ENCODE peak calls at places on chromosomes 5 and 9, in five cellular contexts. O, M, J, S and V are unnamed samples. For H4K20me1, the result is how much of the 10 kb centered on the place peaks cover.

GRCh38 chr9:98657897-98658296 is 50.8 kb downstream of the GABBR2 start:
- DNase-seq in O (no peak), J (no peak), M (peak), S (no peak), V (peak)

GRCh38 chr5:167895899-167896659 is 395.4 kb upstream of the WWC1 start:
- DNase-seq in S (no peak), O (no peak), J (no peak), M (no peak), V (no peak)

GRCh38 chr5:87400305-87400899 is 12.3 kb downstream of the CCNH start:
- DNase-seq in J (no peak), S (no peak), M (peak), O (peak), V (peak)

GRCh38 chr9:35679091-35679490 is 5.4 kb downstream of the CA9 start:
- DNase-seq in S (no peak), J (no peak), O (no peak), M (no peak), V (no peak)

GRCh38 chr9:101388507-101388993 is 3.7 kb upstream of the BAAT start:
- DNase-seq in M (no peak), S (no peak), J (no peak), O (peak), V (no peak)

GRCh38 chr5:131635755-131636479 is 888 bp upstream of the RAPGEF6 start:
- DNase-seq in O (no peak), J (no peak), M (no peak), S (no peak), V (peak)

GRCh38 chr5:80346055-80346454 is 26.3 kb downstream of the SPZ1 start:
- DNase-seq in S (peak), M (no peak), J (no peak), O (peak), V (peak)

GRCh38 chr5:142722896-142723295 is 37.0 kb upstream of the FGF1 start:
- DNase-seq in M (no peak), S (no peak), O (no peak), J (no peak), V (no peak)

GRCh38 chr9:1708215-1708614 is 306.9 kb upstream of the SMARCA2 start:
- DNase-seq in O (no peak), J (no peak), M (no peak), S (no peak), V (no peak)

GRCh38 chr5:53114988-53115387 is 5.4 kb upstream of the MOCS2 start:
- DNase-seq in M (peak), S (no peak), O (peak), J (no peak), V (no peak)

GRCh38 chr5:121108725-121109124 is 644.6 kb downstream of the PRR16 start:
- DNase-seq in O (peak), J (no peak), M (no peak), S (peak), V (no peak)

GRCh38 chr9:134067904-134068741 is at the start of gene BRD3:
- DNase-seq in J (peak), M (peak), O (peak), S (peak), V (peak)

GRCh38 chr9:69174645-69175487 is 789 bp downstream of the TJP2 start:
- DNase-seq in J (no peak), O (peak), S (peak), M (peak), V (peak)

GRCh38 chr5:159133041-159133741 is 33.5 kb upstream of the EBF1 start:
- DNase-seq in O (peak), M (peak), S (no peak), J (no peak), V (peak)

GRCh38 chr5:59746261-59746765 is 147.2 kb downstream of the PDE4D start:
- DNase-seq in J (no peak), O (peak), S (no peak), M (peak), V (peak)

GRCh38 chr9:108780949-108781734 is 74.6 kb downstream of the ACTL7B start:
- DNase-seq in M (no peak), O (no peak), J (no peak), S (no peak), V (no peak)

GRCh38 chr5:136646915-136647314 is 281.6 kb upstream of the TRPC7 start:
- DNase-seq in J (no peak), M (no peak), O (no peak), S (no peak), V (no peak)

GRCh38 chr9:74117731-74118130 is 379.4 kb upstream of the RORB start:
- DNase-seq in M (no peak), O (no peak), J (no peak), S (no peak), V (peak)

GRCh38 chr9:96442491-96442890 is 7.5 kb upstream of the HABP4 start:
- DNase-seq in O (no peak), J (no peak), M (no peak), S (no peak), V (no peak)

GRCh38 chr5:167623354-167623753 is 668.1 kb upstream of the WWC1 start:
- DNase-seq in J (no peak), M (no peak), S (no peak), O (no peak), V (peak)

GRCh38 chr5:149611327-149611726 is 30.0 kb downstream of the ARHGEF37 start:
- DNase-seq in O (no peak), J (no peak), S (no peak), M (peak), V (peak)

GRCh38 chr5:74686962-74687751 is 2.1 kb downstream of the HEXB start:
- DNase-seq in M (peak), S (no peak), O (no peak), J (no peak), V (peak)

GRCh38 chr5:107783551-107783950 is 112.8 kb upstream of the EFNA5 start:
- DNase-seq in S (no peak), J (no peak), M (peak), O (no peak), V (peak)

GRCh38 chr9:121768416-121769015 is 117.1 kb downstream of the DAB2IP start:
- DNase-seq in M (no peak), S (no peak), J (no peak), O (no peak), V (no peak)

GRCh38 chr5:125277494-125278154 is 531.2 kb upstream of the ZNF608 start:
- DNase-seq in S (no peak), M (peak), O (peak), J (peak), V (peak)

GRCh38 chr5:101440173-101440572 is 537.1 kb upstream of the ST8SIA4 start:
- DNase-seq in J (no peak), M (no peak), S (no peak), O (no peak), V (no peak)

GRCh38 chr5:174790906-174791305 is 66.5 kb downstream of the MSX2 start:
- DNase-seq in O (no peak), J (no peak), S (no peak), M (no peak), V (no peak)

GRCh38 chr5:41856644-41857491 is 13.4 kb downstream of the OXCT1 start:
- DNase-seq in M (peak), S (peak), O (peak), J (no peak), V (peak)

GRCh38 chr5:34690898-34691297 is 34.8 kb downstream of the RAI14 start:
- DNase-seq in M (no peak), O (no peak), J (no peak), S (no peak), V (no peak)

GRCh38 chr5:65017636-65018035 is 248.9 kb downstream of the CWC27 start:
- DNase-seq in M (peak), S (no peak), O (no peak), J (no peak), V (no peak)

GRCh38 chr5:127400524-127400923 is 109.9 kb downstream of the MEGF10 start:
- DNase-seq in M (no peak), S (no peak), O (no peak), J (no peak), V (no peak)

GRCh38 chr5:173236531-173237501 is 1.8 kb upstream of the NKX2-5 start:
- DNase-seq in S (peak), J (no peak), M (no peak), O (no peak), V (no peak)

GRCh38 chr9:83240671-83241070 is 177.7 kb upstream of the RASEF start:
- DNase-seq in M (no peak), O (no peak), J (no peak), S (no peak), V (no peak)

GRCh38 chr5:55278778-55279177 is 28.7 kb downstream of the DHX29 start:
- DNase-seq in S (no peak), J (no peak), M (peak), O (peak), V (no peak)

GRCh38 chr5:99878830-99879229 is 656.3 kb upstream of the FAM174A start:
- DNase-seq in S (no peak), M (no peak), J (no peak), O (no peak), V (no peak)

DNA sequence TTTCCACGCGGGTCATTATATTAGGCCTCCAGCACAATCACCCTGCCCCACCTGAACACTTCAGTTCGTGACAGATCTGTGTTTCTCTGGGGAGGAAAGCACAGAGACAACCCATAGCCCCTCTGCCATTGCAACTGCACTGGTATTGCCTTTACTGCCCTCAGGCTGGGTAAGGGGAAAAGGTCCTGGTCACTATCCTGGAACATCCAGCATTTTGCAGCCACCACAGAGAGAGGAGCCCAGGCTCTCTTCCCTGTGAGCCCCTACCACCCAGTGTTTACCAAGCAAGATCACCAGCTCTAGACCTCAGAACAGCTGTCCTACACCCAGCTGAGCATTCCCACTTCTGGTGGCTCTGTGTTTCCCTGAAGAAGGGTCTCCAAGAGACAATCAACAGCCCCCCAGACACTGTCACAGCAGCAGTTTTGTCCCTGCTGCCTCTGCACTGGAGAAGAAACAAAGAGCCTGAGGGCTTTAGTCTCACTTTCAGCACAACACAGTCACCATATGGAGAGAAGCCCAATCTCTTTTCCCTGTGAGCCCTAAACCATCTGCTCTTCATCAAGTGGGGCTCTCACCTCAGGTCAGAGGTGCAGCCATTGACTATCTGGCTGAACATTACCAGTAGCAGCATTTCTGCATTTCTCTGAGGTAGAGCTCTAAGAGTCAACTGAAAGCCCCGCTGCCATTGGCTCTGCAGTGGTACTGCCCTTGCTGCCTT is 655.2 kb upstream of the FAM174A start:
- DNase-seq in J (no peak), O (no peak), M (no peak), S (no peak), V (no peak)
- H4K20me1 ChIP-seq in J (under half), O (under half), M (under half), S (under half), V (under half)

GRCh38 chr9:128629136-128629535 is 27.5 kb downstream of the DYNC2I2 start:
- DNase-seq in M (no peak), J (no peak), O (no peak), S (no peak), V (no peak)
- H3K9ac ChIP-seq in M (no peak), J (no peak), O (no peak), S (no peak), V (no peak)

GRCh38 chr9:128087262-128087661 is 19.2 kb downstream of the SLC25A25 start:
- DNase-seq in J (no peak), O (no peak), S (no peak), M (no peak), V (no peak)

GRCh38 chr9:128088253-128088945 is 20.4 kb downstream of the SLC25A25 start:
- DNase-seq in J (no peak), S (no peak), M (no peak), O (no peak), V (no peak)

GRCh38 chr9:128082173-128082572 is 14.1 kb downstream of the SLC25A25 start:
- DNase-seq in O (peak), M (no peak), J (no peak), S (no peak), V (peak)

GRCh38 chr9:128084746-128085145 is 16.7 kb downstream of the SLC25A25 start:
- DNase-seq in M (peak), J (no peak), S (no peak), O (no peak), V (peak)

DNA sequence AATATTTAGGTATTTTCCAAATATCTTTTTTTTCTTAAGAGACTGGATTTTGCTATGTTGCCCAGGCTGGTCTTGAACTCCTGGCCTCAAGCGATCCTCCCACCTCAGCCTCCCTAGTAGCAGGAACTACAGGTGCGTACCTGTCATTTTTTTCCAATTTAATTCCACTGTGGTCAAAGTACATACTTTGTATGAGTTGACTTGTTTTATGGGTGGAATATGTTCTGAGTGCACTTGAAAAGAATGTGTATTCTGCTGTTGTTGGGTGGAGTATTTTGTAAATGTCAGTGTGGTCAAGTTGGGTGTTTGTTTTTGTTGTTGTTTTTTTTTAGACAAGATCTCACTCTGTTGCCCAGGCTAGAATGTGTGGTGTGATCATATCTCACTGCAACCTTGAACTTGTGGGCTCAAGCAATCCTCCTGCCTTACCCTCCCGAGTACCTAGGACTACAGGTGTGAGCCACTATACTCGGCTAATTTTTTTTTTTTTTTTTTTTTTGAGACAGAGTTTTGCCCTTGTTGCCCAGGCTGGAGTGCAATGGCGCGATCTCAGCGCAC is 17.9 kb downstream of the SLC25A25 start:
- DNase-seq in M (no peak), S (no peak), J (no peak), O (no peak), V (no peak)
- H4K20me1 ChIP-seq in M (under half), S (under half), J (under half), O (under half), V (under half)

GRCh38 chr9:127966416-127967150 is 14.2 kb downstream of the EEIG1 start:
- DNase-seq in O (no peak), S (no peak), M (no peak), J (no peak), V (no peak)
- H3K9ac ChIP-seq in O (no peak), S (no peak), M (peak), J (no peak), V (no peak)

GRCh38 chr9:110130791-110131416 is 77.1 kb downstream of the C9orf152 start:
- DNase-seq in O (no peak), J (no peak), M (no peak), S (no peak), V (no peak)

GRCh38 chr9:110130211-110130610 is 77.7 kb downstream of the C9orf152 start:
- DNase-seq in O (no peak), J (no peak), M (no peak), S (no peak), V (no peak)

GRCh38 chr9:110133059-110133458 is 74.9 kb downstream of the C9orf152 start:
- DNase-seq in O (peak), M (no peak), S (no peak), J (no peak), V (no peak)

GRCh38 chr9:110129460-110129859 is 78.5 kb downstream of the C9orf152 start:
- DNase-seq in O (no peak), M (no peak), J (no peak), S (no peak), V (no peak)

DNA sequence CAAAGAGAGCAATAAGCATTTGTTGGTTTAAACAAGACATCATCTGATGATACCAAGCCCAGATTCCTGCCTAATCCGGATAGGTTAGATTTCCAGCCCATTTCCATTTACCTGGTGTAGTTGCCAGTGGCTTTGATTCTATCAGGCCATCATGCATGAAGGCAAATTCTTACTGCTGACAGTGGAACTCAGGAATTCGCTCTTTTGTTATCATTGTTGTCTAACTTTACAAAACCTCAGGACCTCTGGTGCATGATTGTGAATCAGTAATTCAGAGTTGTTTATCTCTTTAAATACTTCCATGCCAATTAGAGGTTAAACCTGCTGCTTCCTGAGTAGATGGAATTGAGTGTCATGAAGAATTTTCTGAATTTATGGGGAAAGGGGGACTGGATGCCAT is 76.5 kb downstream of the C9orf152 start:
- DNase-seq in J (no peak), O (peak), M (peak), S (no peak), V (no peak)
- H4K20me1 ChIP-seq in J (under half), O (under half), M (half or more), S (under half), V (under half)

DNA sequence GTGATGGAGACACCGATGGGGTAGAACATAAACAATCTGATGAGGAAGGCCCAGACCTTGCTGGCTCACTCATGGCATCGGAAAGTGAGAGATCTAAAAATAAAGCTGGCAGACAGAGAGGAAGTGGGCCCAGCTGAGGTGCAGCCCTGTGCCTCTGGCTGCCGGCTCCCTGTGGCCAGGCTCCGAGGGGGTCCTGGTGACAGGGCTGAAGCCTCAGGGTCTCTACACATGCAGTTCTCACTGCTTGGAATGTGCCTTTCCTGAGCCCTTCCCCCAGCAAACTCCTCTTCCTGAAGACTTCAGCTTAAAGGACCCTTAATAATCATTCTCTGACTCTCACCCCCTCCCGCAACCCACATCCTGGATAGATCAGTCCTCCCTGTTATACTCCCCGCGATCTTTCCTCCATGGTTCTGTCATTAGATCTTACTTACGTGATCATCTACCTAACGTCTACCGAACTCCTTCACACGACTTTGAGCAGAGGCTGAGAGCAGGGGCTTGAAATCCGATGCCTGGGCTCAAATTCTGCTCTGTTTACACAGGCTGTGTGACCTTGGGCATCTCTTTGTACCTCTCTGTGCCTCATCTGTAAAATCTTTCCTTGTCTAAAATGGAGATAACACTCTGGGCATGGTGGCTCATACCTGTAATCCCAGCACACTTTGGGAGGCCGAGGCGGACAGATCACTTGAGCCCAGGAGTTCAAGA is 33.1 kb upstream of the CRB2 start:
- DNase-seq in M (no peak), O (no peak), S (no peak), J (no peak), V (no peak)
- H3K9ac ChIP-seq in M (no peak), O (no peak), S (no peak), J (no peak), V (no peak)

DNA sequence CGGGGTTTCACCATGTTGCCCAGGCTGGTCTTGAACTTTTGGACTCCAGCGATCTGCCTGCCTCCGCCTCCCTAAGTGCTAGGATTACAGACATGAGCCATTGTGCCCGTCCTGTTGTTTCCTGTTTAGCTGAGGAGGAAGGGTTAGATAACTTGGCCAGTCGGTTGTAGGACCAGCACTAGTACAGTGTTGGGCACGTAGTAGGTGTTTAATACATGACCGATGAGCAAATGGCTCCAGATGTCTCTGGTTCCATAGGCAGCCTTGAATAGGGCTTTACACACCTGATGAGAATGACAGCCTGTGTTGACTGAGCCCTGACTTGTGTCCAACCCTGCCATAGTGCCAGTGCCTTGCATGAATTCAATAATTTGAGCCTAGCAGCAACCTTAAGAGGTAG is 1.8 kb downstream of the EHMT1 start:
- DNase-seq in S (no peak), O (no peak), M (no peak), J (no peak), V (no peak)
- H4K20me1 ChIP-seq in S (under half), O (under half), M (half or more), J (under half), V (under half)